ENCODE peak calls at places on chromosomes 5 and 9, in ten cellular contexts. R is cardiac fibroblast; B is activated CD8-positive, alpha-beta memory T cell treated with anti-CD3 and anti-CD28 coated beads for 48 hours; S is colonic mucosa; X is NK-92 treated with Interleukin-12 subunit alpha and Interleukin-12 subunit beta, amount 100 ng/mL, for 24 hours; T is ELR; A is AG04450; M is right cardiac atrium; P is HAP-1; O is adipocyte. C is an unnamed sample.

GRCh38 chr5:168916266-168916665 is 337.1 kb upstream of the PANK3 start:
- DNase-seq in O (no peak), M (peak; percentile 72), X (no peak), S (peak; percentile 21), P (no peak), R (peak; percentile 4), A (no peak), B (no peak), T (no peak), C (no peak)

GRCh38 chr5:56319281-56320242 is 86.4 kb upstream of the ANKRD55 start:
- DNase-seq in R (peak; percentile 85), A (peak; percentile 29), B (no peak), X (no peak), O (peak; percentile 15), S (no peak), M (peak; percentile 44), P (no peak), T (no peak), C (no peak)

GRCh38 chr5:177450672-177451424 is 4.2 kb downstream of the PRR7 start:
- DNase-seq in P (no peak), T (no peak), A (no peak), O (no peak), S (no peak), X (no peak), R (no peak), M (peak; percentile 7), B (no peak), C (no peak)

GRCh38 chr5:122442938-122443337 is 130.9 kb downstream of the SNCAIP start:
- DNase-seq in O (no peak), B (no peak), M (no peak), S (no peak), P (no peak), A (no peak), R (no peak), T (no peak), X (no peak), C (no peak)

GRCh38 chr5:176692835-176693476 is 45.7 kb downstream of the TSPAN17 start:
- DNase-seq in O (no peak), P (no peak), S (peak; percentile 57), B (no peak), R (no peak), X (no peak), A (no peak), T (no peak), M (no peak), C (peak; percentile 85)

GRCh38 chr5:160496784-160497183 is 75.1 kb downstream of the PTTG1 start:
- DNase-seq in B (no peak), A (no peak), O (no peak), P (no peak), S (no peak), X (no peak), M (no peak), R (peak; percentile 33), T (peak; percentile 86), C (no peak)

GRCh38 chr5:112355058-112355685 is 63.9 kb downstream of the EPB41L4A start:
- DNase-seq in S (no peak), X (no peak), P (no peak), T (no peak), R (no peak), O (no peak), B (no peak), M (no peak), A (no peak), C (no peak)

GRCh38 chr9:88826181-88826580 is 165.1 kb upstream of the S1PR3 start:
- DNase-seq in R (no peak), O (no peak), T (no peak), A (no peak), M (no peak), X (no peak), P (no peak), B (no peak), S (no peak), C (no peak)

GRCh38 chr9:23683021-23683431 is 143.0 kb downstream of the ELAVL2 start:
- DNase-seq in M (no peak), S (no peak), B (no peak), R (no peak), T (no peak), A (no peak), X (no peak), O (peak; percentile 24), P (peak; percentile 10), C (peak; percentile 88)

GRCh38 chr5:1763548-1763911 is 36.1 kb downstream of the MRPL36 start:
- DNase-seq in T (peak; percentile 79), X (no peak), M (no peak), P (peak; percentile 16), R (peak; percentile 81), S (no peak), O (peak; percentile 83), A (peak; percentile 37), B (no peak), C (no peak)

GRCh38 chr9:17165734-17166133 is 30.9 kb downstream of the CNTLN start:
- DNase-seq in S (no peak), A (no peak), O (no peak), M (no peak), X (no peak), T (no peak), B (no peak), R (no peak), P (no peak), C (no peak)

GRCh38 chr9:98225015-98225442 is 30.4 kb downstream of the TBC1D2 start:
- DNase-seq in R (no peak), T (no peak), M (no peak), P (no peak), X (no peak), B (no peak), O (no peak), S (peak; percentile 68), A (no peak), C (no peak)

GRCh38 chr5:28374492-28374934 is 1336.1 kb upstream of the CDH9 start:
- DNase-seq in X (no peak), P (no peak), R (no peak), B (no peak), O (peak; percentile 51), T (no peak), A (no peak), S (no peak), M (no peak), C (no peak)